ENCODE peak calls at places on chromosomes 16 and 17, in five cellular contexts. One of them, this sample, is unnamed.

GRCh38 chr16:13036600-13036999 is 135.2 kb downstream of the SHISA9 start:
- DNase-seq in neural crest cell: peak
- DNase-seq in right lobe of liver: peak
- DNase-seq in IMR-90: peak
- DNase-seq in GM13977: no peak
- DNase-seq in this sample: no peak

GRCh38 chr17:35256629-35257028 is 13.8 kb downstream of the SLFN5 start:
- DNase-seq in neural crest cell: no peak
- DNase-seq in right lobe of liver: no peak
- DNase-seq in IMR-90: no peak
- DNase-seq in GM13977: no peak
- DNase-seq in this sample: no peak

GRCh38 chr17:7587831-7588230 is 2.1 kb downstream of the SOX15 start:
- DNase-seq in neural crest cell: no peak
- DNase-seq in right lobe of liver: no peak
- DNase-seq in IMR-90: no peak
- DNase-seq in GM13977: no peak
- DNase-seq in this sample: no peak

GRCh38 chr17:2898255-2898926 is 102.2 kb downstream of the RAP1GAP2 start:
- DNase-seq in neural crest cell: no peak
- DNase-seq in right lobe of liver: no peak
- DNase-seq in IMR-90: no peak
- DNase-seq in GM13977: no peak
- DNase-seq in this sample: no peak

GRCh38 chr16:74738134-74738541 is 36.5 kb downstream of the FA2H start:
- DNase-seq in neural crest cell: no peak
- DNase-seq in right lobe of liver: no peak
- DNase-seq in IMR-90: peak
- DNase-seq in GM13977: no peak
- DNase-seq in this sample: no peak

GRCh38 chr17:80948961-80949450 is 42.6 kb upstream of the CHMP6 start:
- DNase-seq in neural crest cell: no peak
- DNase-seq in right lobe of liver: no peak
- DNase-seq in IMR-90: no peak
- DNase-seq in GM13977: no peak
- DNase-seq in this sample: no peak

GRCh38 chr17:57955183-57955952 is at the start of gene CUEDC1:
- DNase-seq in neural crest cell: peak
- DNase-seq in right lobe of liver: peak
- DNase-seq in IMR-90: peak
- DNase-seq in GM13977: peak
- DNase-seq in this sample: peak

GRCh38 chr17:74647871-74648672 is 24.5 kb upstream of the CD300E start:
- DNase-seq in neural crest cell: no peak
- DNase-seq in right lobe of liver: no peak
- DNase-seq in IMR-90: no peak
- DNase-seq in GM13977: no peak
- DNase-seq in this sample: no peak

GRCh38 chr16:79800016-79800608 is 199.6 kb upstream of the MAF start:
- DNase-seq in neural crest cell: no peak
- DNase-seq in right lobe of liver: no peak
- DNase-seq in IMR-90: no peak
- DNase-seq in GM13977: no peak
- DNase-seq in this sample: no peak

GRCh38 chr16:74999683-75000480 is 1.1 kb downstream of the ZNRF1 start:
- DNase-seq in neural crest cell: peak
- DNase-seq in right lobe of liver: peak
- DNase-seq in IMR-90: no peak
- DNase-seq in GM13977: peak
- DNase-seq in this sample: peak

GRCh38 chr17:36921131-36921851 is 16.0 kb upstream of the LHX1 start:
- DNase-seq in neural crest cell: no peak
- DNase-seq in right lobe of liver: no peak
- DNase-seq in IMR-90: peak
- DNase-seq in GM13977: no peak
- DNase-seq in this sample: peak

GRCh38 chr16:87956771-87957279 is 5.6 kb downstream of the BANP start:
- DNase-seq in neural crest cell: peak
- DNase-seq in right lobe of liver: no peak
- DNase-seq in IMR-90: peak
- DNase-seq in GM13977: peak
- DNase-seq in this sample: peak

GRCh38 chr16:88760424-88761142 is 24.4 kb downstream of the PIEZO1 start:
- DNase-seq in neural crest cell: no peak
- DNase-seq in right lobe of liver: no peak
- DNase-seq in IMR-90: no peak
- DNase-seq in GM13977: no peak
- DNase-seq in this sample: no peak

GRCh38 chr17:57927048-57927723 is 28.0 kb downstream of the CUEDC1 start:
- DNase-seq in neural crest cell: no peak
- DNase-seq in right lobe of liver: no peak
- DNase-seq in IMR-90: peak
- DNase-seq in GM13977: no peak
- DNase-seq in this sample: peak

GRCh38 chr17:39626671-39627169 is at the start of gene PPP1R1B:
- DNase-seq in neural crest cell: no peak
- DNase-seq in right lobe of liver: no peak
- DNase-seq in IMR-90: no peak
- DNase-seq in GM13977: no peak
- DNase-seq in this sample: peak

GRCh38 chr17:65039349-65039988 is 17.1 kb downstream of the GNA13 start:
- DNase-seq in neural crest cell: no peak
- DNase-seq in right lobe of liver: no peak
- DNase-seq in IMR-90: no peak
- DNase-seq in GM13977: peak
- DNase-seq in this sample: no peak

GRCh38 chr16:51577621-51578303 is 426.7 kb upstream of the SALL1 start:
- DNase-seq in neural crest cell: no peak
- DNase-seq in right lobe of liver: no peak
- DNase-seq in IMR-90: peak
- DNase-seq in GM13977: no peak
- DNase-seq in this sample: no peak

GRCh38 chr16:22328081-22328725 is 31.0 kb downstream of the POLR3E start:
- DNase-seq in neural crest cell: no peak
- DNase-seq in right lobe of liver: no peak
- DNase-seq in IMR-90: no peak
- DNase-seq in GM13977: no peak
- DNase-seq in this sample: no peak

GRCh38 chr17:7763919-7764318 is 46.4 kb downstream of the DNAH2 start:
- DNase-seq in neural crest cell: no peak
- DNase-seq in right lobe of liver: no peak
- DNase-seq in IMR-90: no peak
- DNase-seq in GM13977: no peak
- DNase-seq in this sample: no peak

GRCh38 chr17:68456529-68457167 is 648 bp downstream of the WIPI1 start:
- DNase-seq in neural crest cell: peak
- DNase-seq in right lobe of liver: peak
- DNase-seq in IMR-90: peak
- DNase-seq in GM13977: no peak
- DNase-seq in this sample: peak

GRCh38 chr17:2390199-2390880 is 10.5 kb downstream of the MNT start:
- DNase-seq in neural crest cell: no peak
- DNase-seq in right lobe of liver: no peak
- DNase-seq in IMR-90: no peak
- DNase-seq in GM13977: no peak
- DNase-seq in this sample: no peak

GRCh38 chr17:77916771-77917481 is 41.6 kb upstream of the TNRC6C start:
- DNase-seq in neural crest cell: no peak
- DNase-seq in right lobe of liver: no peak
- DNase-seq in IMR-90: no peak
- DNase-seq in GM13977: no peak
- DNase-seq in this sample: no peak

GRCh38 chr16:30004424-30004776 is 6.4 kb downstream of the DOC2A start:
- DNase-seq in neural crest cell: no peak
- DNase-seq in right lobe of liver: no peak
- DNase-seq in IMR-90: no peak
- DNase-seq in GM13977: no peak
- DNase-seq in this sample: no peak

GRCh38 chr16:70364399-70364798 is 17.7 kb downstream of the DDX19A start:
- DNase-seq in neural crest cell: no peak
- DNase-seq in right lobe of liver: no peak
- DNase-seq in IMR-90: no peak
- DNase-seq in GM13977: no peak
- DNase-seq in this sample: no peak

GRCh38 chr16:21283521-21284289 is 5.6 kb upstream of the CRYM start:
- DNase-seq in neural crest cell: peak
- DNase-seq in right lobe of liver: peak
- DNase-seq in IMR-90: peak
- DNase-seq in GM13977: peak
- DNase-seq in this sample: peak

GRCh38 chr16:49630783-49631182 is 225.1 kb downstream of the ZNF423 start:
- DNase-seq in neural crest cell: no peak
- DNase-seq in right lobe of liver: no peak
- DNase-seq in IMR-90: no peak
- DNase-seq in GM13977: no peak
- DNase-seq in this sample: no peak

GRCh38 chr17:44556114-44556853 is 1.0 kb upstream of the FZD2 start:
- DNase-seq in neural crest cell: peak
- DNase-seq in right lobe of liver: no peak
- DNase-seq in IMR-90: peak
- DNase-seq in GM13977: peak
- DNase-seq in this sample: peak

GRCh38 chr17:79912552-79913330 is 73.5 kb upstream of the CBX4 start:
- DNase-seq in neural crest cell: no peak
- DNase-seq in right lobe of liver: peak
- DNase-seq in IMR-90: no peak
- DNase-seq in GM13977: no peak
- DNase-seq in this sample: no peak

GRCh38 chr17:61238455-61238933 is 161.1 kb upstream of the TBX2 start:
- DNase-seq in neural crest cell: no peak
- DNase-seq in right lobe of liver: no peak
- DNase-seq in IMR-90: no peak
- DNase-seq in GM13977: no peak
- DNase-seq in this sample: no peak

GRCh38 chr16:83015871-83016270 is 389.1 kb downstream of the CDH13 start:
- DNase-seq in neural crest cell: no peak
- DNase-seq in right lobe of liver: no peak
- DNase-seq in IMR-90: no peak
- DNase-seq in GM13977: no peak
- DNase-seq in this sample: no peak

GRCh38 chr16:68792465-68793324 is 50.6 kb upstream of the TANGO6 start:
- DNase-seq in neural crest cell: no peak
- DNase-seq in right lobe of liver: peak
- DNase-seq in IMR-90: peak
- DNase-seq in GM13977: no peak
- DNase-seq in this sample: no peak

GRCh38 chr16:84292032-84292431 is 2.6 kb upstream of the WFDC1 start:
- DNase-seq in neural crest cell: no peak
- DNase-seq in right lobe of liver: no peak
- DNase-seq in IMR-90: no peak
- DNase-seq in GM13977: no peak
- DNase-seq in this sample: no peak

GRCh38 chr17:28743243-28744103 is at the start of gene TRAF4:
- DNase-seq in neural crest cell: peak
- DNase-seq in right lobe of liver: peak
- DNase-seq in IMR-90: peak
- DNase-seq in GM13977: peak
- DNase-seq in this sample: peak
- TF ChIP-seq CTCF in neural crest cell: peak
- TF ChIP-seq CTCF in right lobe of liver: peak
- TF ChIP-seq CTCF in IMR-90: peak
- TF ChIP-seq CTCF in GM13977: peak
- TF ChIP-seq CTCF in this sample: peak

GRCh38 chr17:76458580-76459490 is 5.9 kb upstream of the UBE2O start:
- DNase-seq in neural crest cell: peak
- DNase-seq in right lobe of liver: no peak
- DNase-seq in IMR-90: peak
- DNase-seq in GM13977: peak
- DNase-seq in this sample: peak
- TF ChIP-seq CTCF in neural crest cell: peak
- TF ChIP-seq CTCF in right lobe of liver: peak
- TF ChIP-seq CTCF in IMR-90: peak
- TF ChIP-seq CTCF in GM13977: peak
- TF ChIP-seq CTCF in this sample: peak

GRCh38 chr16:680967-681745 is 946 bp downstream of the STUB1 start:
- DNase-seq in neural crest cell: no peak
- DNase-seq in right lobe of liver: no peak
- DNase-seq in IMR-90: peak
- DNase-seq in GM13977: no peak
- DNase-seq in this sample: peak
- TF ChIP-seq CTCF in neural crest cell: no peak
- TF ChIP-seq CTCF in right lobe of liver: peak
- TF ChIP-seq CTCF in IMR-90: peak
- TF ChIP-seq CTCF in GM13977: peak
- TF ChIP-seq CTCF in this sample: peak

GRCh38 chr16:188674-189073 is 8.4 kb downstream of the HBQ1 start:
- DNase-seq in neural crest cell: no peak
- DNase-seq in right lobe of liver: no peak
- DNase-seq in IMR-90: no peak
- DNase-seq in GM13977: no peak
- DNase-seq in this sample: peak
- TF ChIP-seq CTCF in neural crest cell: peak
- TF ChIP-seq CTCF in right lobe of liver: no peak
- TF ChIP-seq CTCF in IMR-90: no peak
- TF ChIP-seq CTCF in GM13977: peak
- TF ChIP-seq CTCF in this sample: peak

DNA sequence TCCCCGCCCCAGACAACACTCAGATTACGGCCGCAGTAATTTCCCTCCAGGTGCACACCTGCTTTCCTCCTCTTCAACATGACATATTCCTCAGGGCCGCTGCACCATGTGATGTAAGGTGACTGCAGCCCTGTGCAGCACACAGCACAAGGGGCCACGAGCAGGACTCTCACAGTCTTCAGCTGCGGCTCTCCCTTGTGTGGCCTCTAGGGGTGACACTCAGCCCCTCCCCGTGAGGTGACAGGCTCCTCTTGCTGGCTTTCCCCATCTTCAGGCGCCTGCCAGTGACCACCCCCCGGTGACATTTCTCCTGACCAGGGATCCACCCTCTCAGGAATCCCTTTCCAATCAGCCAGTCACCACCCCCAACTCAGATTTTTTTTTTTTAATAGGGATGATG is 31.3 kb upstream of the ABCC3 start:
- DNase-seq in neural crest cell: no peak
- DNase-seq in right lobe of liver: no peak
- DNase-seq in IMR-90: no peak
- DNase-seq in GM13977: peak
- DNase-seq in this sample: peak
- TF ChIP-seq CTCF in neural crest cell: peak
- TF ChIP-seq CTCF in right lobe of liver: no peak
- TF ChIP-seq CTCF in IMR-90: no peak
- TF ChIP-seq CTCF in GM13977: no peak
- TF ChIP-seq CTCF in this sample: peak

This sample was measured in WERI-Rb-1.